ENCODE peak calls at places on chromosome 22, in six cellular contexts. X is putamen, E is lower lobe of right lung, G is left ventricle myocardium inferior, S is AG08396, J is HEK293T. L is an unnamed sample.
A peak's percentile ranks its signal among the peaks of the same experiment; 100 is the strongest.

GRCh38 chr22:42976131-42976530 is 38.8 kb downstream of the PACSIN2 start:
- DNase-seq in X (no peak), E (no peak), G (no peak), S (no peak), J (no peak), L (no peak)

GRCh38 chr22:42625416-42625815 is 10.7 kb upstream of the POLDIP3 start:
- DNase-seq in X (no peak), E (no peak), G (no peak), S (no peak), J (no peak), L (no peak)

GRCh38 chr22:36143066-36143815 is 17.3 kb downstream of the APOL3 start:
- DNase-seq in X (no peak), E (no peak), G (no peak), S (no peak), J (no peak), L (no peak)

GRCh38 chr22:44180706-44181032 is at the start of gene PARVG:
- DNase-seq in X (no peak), E (no peak), G (no peak), S (no peak), J (peak; percentile 30), L (no peak)

GRCh38 chr22:30947821-30948454 is 20.6 kb downstream of the MORC2 start:
- DNase-seq in X (peak; percentile 59), E (no peak), G (no peak), S (peak; percentile 37), J (peak; percentile 30), L (peak; percentile 36)

GRCh38 chr22:20397498-20397897 is 3.5 kb downstream of the ZNF74 start:
- DNase-seq in X (no peak), E (no peak), G (no peak), S (no peak), J (no peak), L (no peak)

GRCh38 chr22:20000246-20001081 is 16.2 kb downstream of the ARVCF start:
- DNase-seq in X (no peak), E (no peak), G (peak; percentile 61), S (no peak), J (no peak), L (no peak)

GRCh38 chr22:31586137-31586920 is 75.7 kb downstream of the PISD start:
- DNase-seq in X (no peak), E (no peak), G (no peak), S (no peak), J (no peak), L (peak; percentile 75)

GRCh38 chr22:39087881-39088687 is 9.0 kb upstream of the APOBEC3H start:
- DNase-seq in X (no peak), E (no peak), G (peak; percentile 27), S (no peak), J (no peak), L (no peak)

L was measured in fibroblast of lung.